ENCODE peak calls at places on chromosomes 6 and 20, in four cellular contexts. A, W, Q and I are unnamed samples.
A peak's percentile ranks its signal among the peaks of the same experiment; 100 is the strongest.

GRCh38 chr6:11845664-11846577 is 67.3 kb upstream of the ADTRP start:
- DNase-seq in A (no peak), W (no peak), Q (no peak), I (no peak)

GRCh38 chr20:24951536-24952047 is 2.5 kb downstream of the CST7 start:
- DNase-seq in A (no peak), W (no peak), Q (no peak), I (no peak)

GRCh38 chr6:170172825-170173231 is 118.0 kb downstream of the DLL1 start:
- DNase-seq in A (peak; percentile 30), W (no peak), Q (no peak), I (no peak)

GRCh38 chr20:64211874-64212658 is 43.5 kb upstream of the PCMTD2 start:
- DNase-seq in A (no peak), W (no peak), Q (no peak), I (no peak)

GRCh38 chr20:36574278-36575065 is 1.1 kb downstream of the TGIF2 start:
- DNase-seq in A (peak; percentile 80), W (peak; percentile 60), Q (peak; percentile 58), I (no peak)

GRCh38 chr20:8129211-8129986 is 2.7 kb upstream of the PLCB1 start:
- DNase-seq in A (no peak), W (no peak), Q (no peak), I (no peak)

GRCh38 chr6:106913111-106913510 is 61.4 kb downstream of the CD24 start:
- DNase-seq in A (no peak), W (no peak), Q (no peak), I (no peak)

GRCh38 chr6:158031445-158032353 is 50.0 kb downstream of the SYNJ2 start:
- DNase-seq in A (no peak), W (peak; percentile 43), Q (peak; percentile 76), I (no peak)

GRCh38 chr6:147285087-147285855 is 81.1 kb downstream of the STXBP5 start:
- DNase-seq in A (no peak), W (no peak), Q (no peak), I (no peak)